ENCODE peak calls at places on chromosomes 13 and 19, in five cellular contexts. L is breast epithelium, Z is spleen, O is tibial nerve, V is right lobe of liver. U is an unnamed sample.

GRCh38 chr13:75480691-75481175 is 1.2 kb downstream of the TBC1D4 start:
- DNase-seq in Z (peak), V (peak), L (peak), O (peak), U (peak)

GRCh38 chr13:110425444-110425780 is 118.3 kb downstream of the COL4A2 start:
- DNase-seq in V (no peak), Z (no peak), O (no peak), L (no peak), U (no peak)

GRCh38 chr13:30394798-30395191 is 27.5 kb upstream of the UBE2L5 start:
- DNase-seq in V (no peak), O (no peak), Z (no peak), L (no peak), U (no peak)

GRCh38 chr13:112067121-112067741 is at the start of gene SOX1:
- DNase-seq in V (no peak), L (no peak), Z (peak), O (no peak), U (no peak)

GRCh38 chr19:17871878-17872250 is at the start of gene SLC5A5:
- DNase-seq in L (no peak), Z (peak), O (no peak), V (no peak), U (no peak)

GRCh38 chr19:50252111-50252886 is 48.9 kb downstream of the MYH14 start:
- DNase-seq in V (no peak), O (no peak), Z (no peak), L (no peak), U (no peak)

GRCh38 chr13:37995052-37995451 is 125.5 kb upstream of the TRPC4 start:
- DNase-seq in Z (no peak), L (no peak), V (no peak), O (no peak), U (no peak)

GRCh38 chr19:57103573-57104277 is 16.1 kb upstream of the USP29 start:
- DNase-seq in Z (no peak), O (peak), V (no peak), L (peak), U (no peak)

GRCh38 chr13:103466761-103467160 is 400.5 kb upstream of the SLC10A2 start:
- DNase-seq in O (no peak), L (no peak), Z (no peak), V (no peak), U (no peak)

GRCh38 chr13:94168784-94169512 is 310.5 kb downstream of the DCT start:
- DNase-seq in O (no peak), V (no peak), Z (no peak), L (no peak), U (no peak)

GRCh38 chr19:13095934-13096890 is 6.4 kb downstream of the LYL1 start:
- DNase-seq in Z (peak), O (no peak), L (no peak), V (peak), U (no peak)

GRCh38 chr13:36126496-36126895 is 4.7 kb downstream of the DCLK1 start:
- DNase-seq in L (no peak), O (no peak), Z (no peak), V (no peak), U (no peak)

GRCh38 chr13:30158774-30159445 is 148.4 kb downstream of the KATNAL1 start:
- DNase-seq in L (peak), Z (no peak), V (no peak), O (peak), U (no peak)

GRCh38 chr13:50125556-50126377 is 110.5 kb downstream of the KCNRG start:
- DNase-seq in L (peak), V (peak), Z (peak), O (peak), U (peak)

GRCh38 chr13:98097749-98098148 is 45.1 kb upstream of the FARP1 start:
- DNase-seq in V (no peak), L (no peak), O (no peak), Z (no peak), U (no peak)

GRCh38 chr13:50080158-50080855 is 65.1 kb downstream of the KCNRG start:
- DNase-seq in L (no peak), V (no peak), Z (no peak), O (peak), U (no peak)

GRCh38 chr19:18205180-18205915 is 1.5 kb upstream of the RAB3A start:
- DNase-seq in L (peak), V (peak), O (peak), Z (peak), U (peak)

GRCh38 chr19:17553256-17553655 is 2.2 kb upstream of the COLGALT1 start:
- DNase-seq in L (peak), Z (no peak), V (no peak), O (peak), U (no peak)

GRCh38 chr19:42121666-42122069 is 10.6 kb downstream of the POU2F2 start:
- DNase-seq in O (peak), Z (peak), V (peak), L (no peak), U (peak)

GRCh38 chr19:35169226-35169995 is 14.9 kb downstream of the FXYD5 start:
- DNase-seq in O (no peak), L (no peak), V (peak), Z (no peak), U (no peak)

GRCh38 chr19:11480927-11481776 is at the start of gene ELAVL3:
- DNase-seq in Z (no peak), O (no peak), V (no peak), L (no peak), U (no peak)

GRCh38 chr13:25252229-25252628 is 35.1 kb downstream of the MTMR6 start:
- DNase-seq in O (no peak), Z (no peak), V (no peak), L (no peak), U (no peak)

GRCh38 chr13:101986316-101986715 is 415.5 kb downstream of the FGF14 start:
- DNase-seq in V (no peak), O (no peak), Z (no peak), L (no peak), U (no peak)

GRCh38 chr13:50275392-50276063 is 260.3 kb downstream of the KCNRG start:
- DNase-seq in O (no peak), V (no peak), L (no peak), Z (no peak), U (no peak)

GRCh38 chr13:108006619-108007018 is 208.7 kb downstream of the LIG4 start:
- DNase-seq in Z (no peak), O (no peak), L (no peak), V (no peak), U (no peak)

GRCh38 chr13:46168341-46168740 is 13.6 kb downstream of the LCP1 start:
- DNase-seq in Z (peak), L (peak), O (peak), V (no peak), U (peak)

GRCh38 chr19:14700711-14701110 is 10.9 kb downstream of the ZNF333 start:
- DNase-seq in L (no peak), Z (no peak), V (no peak), O (no peak), U (no peak)

GRCh38 chr13:104854698-104855097 is 1680.8 kb downstream of the EFNB2 start:
- DNase-seq in L (no peak), V (no peak), O (no peak), Z (peak), U (no peak)

GRCh38 chr13:114144606-114145244 is 12.3 kb upstream of the RASA3 start:
- DNase-seq in O (no peak), V (no peak), L (no peak), Z (no peak), U (no peak)

GRCh38 chr19:41922220-41922576 is 6.1 kb downstream of the ERFL start:
- DNase-seq in V (no peak), Z (no peak), O (no peak), L (no peak), U (no peak)

GRCh38 chr13:77853701-77854100 is 64.9 kb downstream of the EDNRB start:
- DNase-seq in L (no peak), Z (no peak), V (no peak), O (no peak), U (no peak)

GRCh38 chr13:98239156-98240076 is 62.3 kb upstream of the RNF113B start:
- DNase-seq in L (no peak), V (no peak), O (no peak), Z (no peak), U (no peak)

GRCh38 chr13:30577381-30577780 is 40.3 kb upstream of the USPL1 start:
- DNase-seq in L (no peak), O (no peak), V (no peak), Z (no peak), U (no peak)

GRCh38 chr13:96848275-96848674 is 146.0 kb downstream of the OXGR1 start:
- DNase-seq in Z (no peak), V (no peak), O (no peak), L (no peak), U (no peak)

GRCh38 chr19:5985098-5985783 is 7.3 kb upstream of the RANBP3 start:
- DNase-seq in Z (no peak), L (no peak), V (no peak), O (no peak), U (no peak)

GRCh38 chr19:16367269-16367683 is 42.6 kb downstream of the KLF2 start:
- DNase-seq in Z (peak), L (no peak), V (no peak), O (no peak), U (no peak)

GRCh38 chr19:46718157-46718933 is 1.4 kb upstream of the PRKD2 start:
- DNase-seq in L (no peak), V (no peak), O (no peak), Z (peak), U (peak)

DNA sequence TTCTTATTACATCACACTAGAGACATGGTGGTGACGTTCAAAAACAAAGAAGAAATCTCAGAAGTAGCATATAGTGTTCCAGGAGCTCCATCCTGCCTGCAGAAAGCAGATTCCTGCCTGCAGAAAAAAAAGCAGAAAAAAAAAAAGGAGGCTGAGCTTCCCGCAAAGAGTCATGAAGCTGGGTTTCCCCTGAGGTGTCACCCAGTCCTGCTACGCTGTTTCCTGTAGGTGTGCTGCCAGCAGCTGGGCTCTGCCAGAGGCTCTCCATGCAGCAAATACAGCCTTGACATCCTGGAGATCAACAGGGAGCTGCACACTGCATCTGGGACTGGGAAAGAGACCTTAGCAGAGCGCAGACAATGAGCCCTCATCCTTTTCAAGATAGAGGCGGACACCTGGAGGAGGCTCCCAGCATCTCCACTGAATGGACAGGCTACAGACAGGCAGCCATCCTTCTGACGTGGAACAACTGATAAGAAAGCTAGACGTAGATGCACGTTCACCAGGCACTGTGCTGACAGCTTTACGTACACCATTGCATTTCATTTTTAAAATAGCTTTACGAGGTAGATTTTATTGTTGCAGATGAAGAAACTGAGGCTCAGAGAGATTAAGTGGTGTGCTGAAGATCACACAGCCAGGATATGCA is 350.9 kb downstream of the FOXO1 start:
- DNase-seq in Z (peak), V (no peak), L (peak), O (no peak), U (no peak)
- H3K4me3 ChIP-seq in Z (no peak), V (no peak), L (no peak), O (no peak), U (no peak)

DNA sequence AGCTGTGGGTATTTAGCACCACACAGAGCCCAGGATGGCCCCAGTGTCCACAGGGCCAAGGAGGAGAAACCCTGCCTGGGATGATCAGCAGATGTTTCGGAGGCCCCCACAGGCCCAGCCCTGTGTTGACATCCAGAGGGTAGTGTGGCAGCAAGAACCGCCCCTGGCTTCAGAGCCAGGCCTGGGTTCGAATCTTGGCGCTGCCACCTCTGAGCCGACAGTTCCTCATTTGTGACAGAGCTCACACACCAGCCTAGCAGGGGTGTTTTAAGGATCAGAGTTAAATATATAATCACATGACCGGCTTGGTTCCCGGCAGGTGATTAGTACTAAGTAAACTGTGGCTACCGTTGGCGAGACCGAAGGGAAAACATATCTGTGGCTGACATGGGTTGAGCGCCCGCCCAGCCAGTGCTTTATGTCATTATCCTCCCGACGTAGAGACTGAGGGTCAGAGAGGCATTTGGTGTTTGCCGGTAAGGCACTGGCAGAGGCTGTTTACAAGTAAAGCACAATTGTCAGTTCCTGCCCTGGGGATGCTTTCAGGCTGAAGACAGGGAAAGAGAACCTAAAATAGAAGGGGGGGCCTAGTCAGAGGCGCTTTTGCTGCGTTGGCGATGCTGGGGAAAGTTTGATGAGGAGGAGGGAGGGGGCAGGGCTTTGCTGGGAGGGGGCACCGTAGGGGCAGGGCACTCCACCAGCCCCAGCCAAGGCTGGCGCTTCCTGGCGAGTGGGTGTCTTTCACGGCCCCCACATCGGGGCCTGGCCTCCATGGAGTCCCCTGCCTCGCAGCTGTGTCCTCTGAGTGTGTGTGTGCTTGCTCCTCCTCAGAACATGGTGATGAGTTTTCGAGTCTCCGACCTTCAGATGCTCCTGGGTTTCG is 4.8 kb downstream of the PIAS4 start:
- DNase-seq in Z (no peak), L (peak), O (no peak), V (peak), U (no peak)
- TF ChIP-seq POLR2A in Z (no peak), L (no peak), O (no peak), V (no peak), U (no peak)

GRCh38 chr19:40512473-40513344 is 45.9 kb downstream of the SPTBN4 start:
- DNase-seq in O (no peak), L (no peak), Z (no peak), V (no peak), U (no peak)
- H3K4me3 ChIP-seq in O (peak), L (peak), Z (no peak), V (no peak), U (no peak)

GRCh38 chr19:2266183-2266993 is 10.2 kb upstream of the JSRP1 start:
- DNase-seq in Z (peak), O (peak), V (peak), L (peak), U (peak)
- TF ChIP-seq POLR2A in Z (no peak), O (peak), V (no peak), L (no peak), U (peak)

GRCh38 chr19:2454199-2454961 is 2.4 kb downstream of the LMNB2 start:
- DNase-seq in Z (no peak), O (no peak), L (no peak), V (no peak), U (no peak)

GRCh38 chr19:2455481-2456300 is 1.1 kb downstream of the LMNB2 start:
- DNase-seq in V (peak), Z (peak), O (no peak), L (no peak), U (peak)

GRCh38 chr19:2456301-2456570 is 523 bp downstream of the LMNB2 start:
- DNase-seq in Z (no peak), O (no peak), L (no peak), V (no peak), U (peak)

GRCh38 chr19:2453431-2454025 is 3.2 kb downstream of the LMNB2 start:
- DNase-seq in Z (no peak), O (no peak), L (no peak), V (no peak), U (no peak)

DNA sequence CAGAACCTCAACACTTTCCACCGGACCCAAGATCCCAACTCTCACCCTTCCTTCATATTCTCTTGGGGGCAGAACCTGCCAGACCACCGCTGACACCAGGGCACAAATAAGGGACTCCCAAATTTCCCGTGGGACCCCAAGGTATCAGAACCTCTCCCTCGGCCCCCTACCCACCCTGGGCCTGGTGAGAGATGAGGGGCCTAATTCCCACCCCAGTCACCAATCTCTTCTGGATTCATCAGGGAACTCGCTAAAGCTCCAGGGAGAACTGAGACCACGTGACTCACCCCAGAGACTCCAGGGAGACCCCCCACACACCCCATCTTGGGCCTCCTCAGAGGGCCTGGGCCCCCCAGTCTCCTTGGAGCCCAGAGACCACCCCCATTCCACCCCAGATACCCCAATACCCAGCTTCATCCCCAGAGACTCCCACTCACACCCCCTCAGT is 1.8 kb downstream of the LMNB2 start:
- DNase-seq in L (no peak), V (no peak), O (no peak), Z (no peak), U (no peak)
- H3K4me3 ChIP-seq in L (no peak), V (no peak), O (peak), Z (no peak), U (peak)

GRCh38 chr19:1441677-1442438 is 3.7 kb downstream of the RPS15 start:
- DNase-seq in O (no peak), V (no peak), Z (no peak), L (no peak), U (peak)
- TF ChIP-seq POLR2A in O (no peak), V (no peak), Z (no peak), L (no peak), U (no peak)

GRCh38 chr19:8486661-8487136 is 15.7 kb downstream of the PRAM1 start:
- DNase-seq in L (no peak), V (no peak), O (no peak), Z (peak), U (no peak)

GRCh38 chr19:8488351-8488750 is 14.1 kb downstream of the PRAM1 start:
- DNase-seq in Z (peak), V (no peak), O (no peak), L (no peak), U (no peak)

GRCh38 chr19:8485561-8486371 is 16.7 kb downstream of the PRAM1 start:
- DNase-seq in Z (peak), V (no peak), O (no peak), L (no peak), U (no peak)

GRCh38 chr19:8489591-8490394 is 12.6 kb downstream of the PRAM1 start:
- DNase-seq in V (no peak), L (peak), Z (peak), O (no peak), U (peak)

DNA sequence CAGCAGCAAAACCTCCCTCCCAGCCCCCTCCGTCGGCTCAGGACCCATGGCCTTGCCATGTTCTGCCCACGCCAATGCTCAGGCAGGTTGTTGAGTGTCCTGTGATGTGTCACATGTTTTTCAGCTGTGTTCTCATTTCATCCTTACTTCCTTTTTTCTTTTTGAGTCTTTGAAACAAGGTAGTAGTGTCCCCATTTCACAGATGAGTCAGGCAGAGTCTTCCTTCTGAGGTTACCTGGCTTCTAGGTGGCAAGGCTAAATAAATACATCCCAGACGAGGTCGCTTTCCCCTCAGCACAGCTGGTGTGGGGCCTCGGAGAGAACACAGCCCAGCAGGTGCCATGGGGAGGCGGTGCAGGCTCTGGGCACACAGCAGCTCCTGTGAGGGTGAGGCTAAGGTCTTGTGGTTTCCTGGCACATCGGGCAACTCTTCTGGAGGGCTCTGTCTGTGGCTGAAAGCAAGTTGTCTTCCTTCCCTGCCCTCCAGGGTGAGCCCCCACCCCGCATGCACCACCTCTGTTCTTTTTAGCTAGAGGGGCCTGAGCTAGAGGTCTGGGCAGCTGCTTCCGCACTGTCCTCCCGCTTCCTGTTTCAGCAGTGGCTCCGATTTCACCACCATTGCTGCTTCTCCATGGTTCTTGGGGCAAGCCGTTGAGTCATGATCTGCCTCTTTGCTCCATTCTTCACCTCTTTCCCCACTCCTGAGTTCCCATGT is 15.1 kb downstream of the PRAM1 start:
- DNase-seq in L (no peak), V (no peak), O (peak), Z (peak), U (no peak)
- H3K4me3 ChIP-seq in L (no peak), V (no peak), O (no peak), Z (no peak), U (no peak)

U was measured in upper lobe of left lung.